ENCODE peak calls at places on chromosomes 7 and 10, in nine cellular contexts. T is H1, J is transverse colon, M is Panc1, A is sigmoid colon, S is vagina, L is esophagus muscularis mucosa, Q is GM23338, E is breast epithelium. H is an unnamed sample.

GRCh38 chr10:58781873-58782488 is 269.3 kb downstream of the BICC1 start:
- DNase-seq in T (no peak), J (no peak), M (peak), A (no peak), S (no peak), L (no peak), Q (peak), E (no peak), H (no peak)

GRCh38 chr7:92448185-92448747 is 984 bp downstream of the GATAD1 start:
- DNase-seq in T (no peak), J (peak), M (peak), A (peak), S (no peak), L (no peak), Q (peak), E (peak), H (peak)

GRCh38 chr10:107163086-107163880 is 1.2 kb downstream of the SORCS1 start:
- DNase-seq in T (no peak), J (no peak), M (no peak), A (peak), S (no peak), L (no peak), Q (peak), E (no peak), H (no peak)

GRCh38 chr7:124692420-124692819 is 73.2 kb downstream of the GPR37 start:
- DNase-seq in T (no peak), J (no peak), M (no peak), A (no peak), S (no peak), L (no peak), Q (no peak), E (no peak), H (no peak)

GRCh38 chr10:20993387-20994170 is 96.5 kb upstream of the NEBL start:
- DNase-seq in T (no peak), J (no peak), M (no peak), A (no peak), S (no peak), L (no peak), Q (no peak), E (no peak), H (no peak)

GRCh38 chr7:45151131-45151684 is 6.4 kb upstream of the RAMP3 start:
- DNase-seq in T (no peak), J (no peak), M (no peak), A (peak), S (no peak), L (no peak), Q (no peak), E (no peak), H (no peak)

GRCh38 chr7:17557305-17557704 is 258.9 kb downstream of the AHR start:
- DNase-seq in T (no peak), J (no peak), M (no peak), A (no peak), S (no peak), L (no peak), Q (no peak), E (no peak), H (no peak)

GRCh38 chr7:158327571-158328180 is 259.9 kb downstream of the PTPRN2 start:
- DNase-seq in T (peak), J (no peak), M (no peak), A (no peak), S (peak), L (no peak), Q (no peak), E (no peak), H (no peak)

GRCh38 chr10:117967149-117967548 is 79.6 kb downstream of the RAB11FIP2 start:
- DNase-seq in T (no peak), J (no peak), M (no peak), A (no peak), S (no peak), L (no peak), Q (no peak), E (no peak), H (no peak)

GRCh38 chr10:47159361-47160228 is 140.4 kb upstream of the GDF10 start:
- DNase-seq in T (no peak), J (no peak), M (no peak), A (peak), S (peak), L (peak), Q (no peak), E (no peak), H (no peak)

GRCh38 chr7:68929712-68930395 is 668.4 kb upstream of the AUTS2 start:
- DNase-seq in T (no peak), J (no peak), M (no peak), A (no peak), S (no peak), L (no peak), Q (no peak), E (no peak), H (no peak)

GRCh38 chr10:97109562-97109961 is 76.2 kb downstream of the SLIT1 start:
- DNase-seq in T (no peak), J (no peak), M (no peak), A (no peak), S (no peak), L (no peak), Q (no peak), E (no peak), H (no peak)

GRCh38 chr10:78436706-78437406 is 403.2 kb downstream of the RPS24 start:
- DNase-seq in T (no peak), J (no peak), M (no peak), A (peak), S (no peak), L (no peak), Q (no peak), E (no peak), H (no peak)

GRCh38 chr10:124978376-124978725 is 36.4 kb downstream of the ZRANB1 start:
- DNase-seq in T (no peak), J (no peak), M (no peak), A (no peak), S (no peak), L (no peak), Q (no peak), E (no peak), H (no peak)

GRCh38 chr10:5668429-5668828 is 2.0 kb upstream of the ASB13 start:
- DNase-seq in T (no peak), J (no peak), M (no peak), A (no peak), S (no peak), L (no peak), Q (no peak), E (no peak), H (no peak)

GRCh38 chr10:126349096-126349495 is 39.2 kb downstream of the ADAM12 start:
- DNase-seq in T (no peak), J (no peak), M (no peak), A (no peak), S (no peak), L (no peak), Q (no peak), E (no peak), H (no peak)

GRCh38 chr7:31935115-31935514 is 135.1 kb downstream of the PDE1C start:
- DNase-seq in T (no peak), J (no peak), M (no peak), A (no peak), S (no peak), L (no peak), Q (no peak), E (no peak), H (peak)
- H3K27ac ChIP-seq in T (no peak), J (no peak), M (no peak), A (no peak), S (no peak), L (no peak), Q (no peak), E (no peak), H (no peak)

DNA sequence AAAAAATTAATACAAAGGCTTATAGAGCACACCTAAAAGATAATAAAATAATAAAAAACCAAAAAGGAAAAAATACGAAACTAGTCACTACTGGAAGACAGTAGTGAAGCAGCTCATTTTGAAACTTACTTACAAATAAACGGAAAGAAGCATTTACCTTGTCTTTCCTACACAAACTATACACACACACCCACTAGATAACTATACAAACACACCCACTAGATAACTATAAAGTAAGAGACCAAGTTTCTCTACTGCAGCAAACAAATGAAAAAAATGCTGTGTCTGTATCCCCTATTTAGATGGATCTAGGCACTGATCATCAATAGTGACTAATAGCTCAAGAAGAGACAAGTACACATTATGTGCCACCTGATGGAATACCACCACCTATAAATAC is 49.2 kb downstream of the KIF5B start:
- DNase-seq in T (no peak), J (no peak), M (no peak), A (no peak), S (no peak), L (no peak), Q (no peak), E (no peak), H (no peak)
- TF ChIP-seq POLR2AphosphoS5 in T (no peak), J (no peak), M (no peak), A (no peak), S (no peak), L (no peak), Q (no peak), E (no peak), H (no peak)

GRCh38 chr10:84358743-84359142 is 30.4 kb downstream of the CCSER2 start:
- DNase-seq in T (no peak), J (no peak), M (no peak), A (no peak), S (no peak), L (no peak), Q (no peak), E (no peak), H (no peak)

GRCh38 chr10:84356951-84357350 is 28.6 kb downstream of the CCSER2 start:
- DNase-seq in T (no peak), J (no peak), M (no peak), A (no peak), S (no peak), L (no peak), Q (no peak), E (no peak), H (no peak)

GRCh38 chr10:84363434-84363833 is 35.0 kb downstream of the CCSER2 start:
- DNase-seq in T (no peak), J (no peak), M (no peak), A (no peak), S (no peak), L (no peak), Q (no peak), E (no peak), H (no peak)

GRCh38 chr10:84365339-84365881 is 37.0 kb downstream of the CCSER2 start:
- DNase-seq in T (no peak), J (no peak), M (no peak), A (no peak), S (no peak), L (no peak), Q (no peak), E (no peak), H (no peak)

GRCh38 chr10:84360634-84361365 is 32.4 kb downstream of the CCSER2 start:
- DNase-seq in T (no peak), J (no peak), M (no peak), A (no peak), S (no peak), L (no peak), Q (peak), E (no peak), H (no peak)
- H3K4me3 ChIP-seq in T (no peak), J (peak), M (peak), A (peak), S (peak), L (peak), Q (no peak), E (peak), H (no peak)

GRCh38 chr7:116733924-116734591 is 62.1 kb downstream of the MET start:
- DNase-seq in T (no peak), J (no peak), M (no peak), A (no peak), S (no peak), L (no peak), Q (no peak), E (no peak), H (no peak)
- H3K27ac ChIP-seq in T (no peak), J (no peak), M (no peak), A (no peak), S (no peak), L (no peak), Q (no peak), E (no peak), H (no peak)

DNA sequence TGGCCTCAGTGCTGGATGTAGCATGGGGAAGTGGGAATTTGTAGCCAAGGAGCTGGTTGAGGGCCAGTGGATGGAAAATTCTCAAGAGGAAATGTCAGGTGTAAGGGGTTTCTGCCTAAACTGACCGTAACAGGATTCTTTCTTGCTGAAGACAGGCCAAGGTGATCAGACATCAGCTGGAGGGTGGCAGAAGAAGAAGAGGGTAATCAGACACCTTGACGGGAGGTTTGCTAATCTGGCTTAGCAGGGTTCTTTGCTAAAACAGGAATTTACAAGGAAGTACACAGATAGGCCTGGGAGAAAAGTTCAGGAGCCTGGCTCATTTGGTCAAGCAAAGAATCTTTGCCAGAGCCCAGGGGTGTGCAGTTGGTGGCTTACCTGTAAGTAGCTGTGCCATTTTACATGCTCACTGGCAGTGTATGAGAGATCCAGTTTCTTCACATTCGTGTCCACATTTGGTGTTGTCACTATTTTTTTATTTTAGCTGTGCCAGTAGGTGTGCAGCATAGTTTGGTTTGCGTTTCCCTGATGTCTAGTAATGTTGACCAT is 73.7 kb downstream of the BMPR1A start:
- DNase-seq in T (no peak), J (no peak), M (no peak), A (no peak), S (no peak), L (no peak), Q (peak), E (no peak), H (no peak)
- TF ChIP-seq POLR2AphosphoS5 in T (no peak), J (no peak), M (no peak), A (no peak), S (no peak), L (no peak), Q (no peak), E (no peak), H (no peak)

GRCh38 chr7:19145429-19146201 is 394 bp upstream of the FERD3L start:
- DNase-seq in T (peak), J (no peak), M (no peak), A (no peak), S (no peak), L (no peak), Q (peak), E (no peak), H (no peak)

GRCh38 chr7:19143930-19144574 is 1.2 kb downstream of the FERD3L start:
- DNase-seq in T (peak), J (no peak), M (no peak), A (no peak), S (no peak), L (no peak), Q (peak), E (no peak), H (no peak)

GRCh38 chr7:19139706-19140327 is 5.4 kb downstream of the FERD3L start:
- DNase-seq in T (no peak), J (no peak), M (no peak), A (no peak), S (no peak), L (no peak), Q (no peak), E (no peak), H (no peak)

GRCh38 chr7:19146699-19147098 is 1.5 kb upstream of the FERD3L start:
- DNase-seq in T (no peak), J (no peak), M (no peak), A (no peak), S (no peak), L (no peak), Q (peak), E (no peak), H (no peak)

DNA sequence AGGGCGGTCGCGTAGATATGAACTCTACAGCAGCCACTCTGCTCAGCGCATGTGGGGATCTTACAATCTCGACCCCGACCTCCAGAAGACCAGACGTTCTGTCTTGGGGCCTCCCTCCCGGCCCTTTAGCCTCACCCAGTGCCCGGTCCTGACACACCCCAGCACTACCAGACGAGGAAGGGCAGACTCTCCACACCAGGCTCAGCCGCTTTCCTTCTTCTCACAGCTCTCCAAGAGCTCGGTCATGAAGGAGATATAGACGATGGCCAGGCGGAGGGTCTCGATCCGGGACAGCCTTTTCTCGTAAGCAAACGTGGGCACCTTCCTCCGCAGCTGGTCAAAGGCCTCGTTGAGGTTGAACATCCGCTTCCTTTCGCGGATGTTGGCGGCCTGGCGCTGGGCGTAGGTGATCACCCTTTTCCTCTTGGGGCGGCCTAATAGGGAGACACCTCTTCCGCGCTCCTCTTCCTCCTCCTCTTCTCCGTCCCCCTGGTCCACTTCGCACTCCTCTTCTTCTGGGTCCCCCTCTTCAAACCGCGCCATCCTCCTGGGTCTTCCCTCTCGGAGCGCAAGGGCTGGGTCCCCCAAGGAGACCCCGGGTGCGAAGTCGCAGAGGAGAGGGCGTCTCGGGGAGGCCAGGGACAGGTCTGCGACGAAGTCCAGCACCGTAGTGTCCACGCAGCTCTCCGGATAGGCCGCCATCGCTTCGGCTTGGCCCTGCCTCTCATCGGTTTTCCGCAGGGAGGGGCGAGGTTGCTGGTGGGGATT is at the start of gene FERD3L:
- DNase-seq in T (peak), J (no peak), M (no peak), A (peak), S (no peak), L (no peak), Q (peak), E (no peak), H (no peak)
- H3K4me3 ChIP-seq in T (peak), J (no peak), M (no peak), A (peak), S (no peak), L (peak), Q (peak), E (no peak), H (no peak)

GRCh38 chr10:70232155-70232858 is 922 bp downstream of the PPA1 start:
- DNase-seq in T (peak), J (peak), M (no peak), A (peak), S (no peak), L (peak), Q (peak), E (no peak), H (no peak)

GRCh38 chr10:70233109-70233938 is at the start of gene PPA1:
- DNase-seq in T (peak), J (peak), M (peak), A (peak), S (no peak), L (peak), Q (peak), E (peak), H (no peak)

GRCh38 chr10:70233939-70234300 is 691 bp upstream of the PPA1 start:
- DNase-seq in T (no peak), J (no peak), M (no peak), A (no peak), S (no peak), L (peak), Q (no peak), E (no peak), H (no peak)

GRCh38 chr10:70232859-70233108 is 445 bp downstream of the PPA1 start:
- DNase-seq in T (no peak), J (no peak), M (no peak), A (no peak), S (no peak), L (peak), Q (no peak), E (no peak), H (no peak)

GRCh38 chr10:70234668-70235447 is 1.6 kb upstream of the PPA1 start:
- DNase-seq in T (no peak), J (no peak), M (no peak), A (no peak), S (no peak), L (peak), Q (no peak), E (no peak), H (peak)
- H3K27ac ChIP-seq in T (no peak), J (no peak), M (peak), A (no peak), S (peak), L (no peak), Q (no peak), E (peak), H (peak)

DNA sequence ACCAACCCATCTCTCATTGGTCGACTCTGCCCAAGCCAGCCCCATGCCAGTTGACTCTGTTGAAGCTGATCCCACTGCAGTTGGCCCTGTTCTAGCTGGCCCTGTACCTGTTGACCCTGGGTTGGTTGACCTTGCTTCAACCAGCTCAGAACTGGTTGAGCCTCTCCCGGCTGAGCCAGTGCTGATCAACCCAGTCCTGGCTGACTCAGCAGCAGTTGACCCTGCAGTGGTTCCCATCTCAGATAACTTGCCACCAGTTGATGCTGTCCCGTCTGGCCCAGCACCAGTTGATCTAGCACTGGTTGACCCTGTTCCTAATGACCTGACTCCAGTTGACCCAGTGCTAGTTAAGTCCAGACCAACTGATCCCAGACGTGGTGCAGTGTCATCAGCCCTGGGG is 7.4 kb downstream of the PPRC1 start:
- DNase-seq in T (no peak), J (no peak), M (no peak), A (no peak), S (no peak), L (no peak), Q (no peak), E (no peak), H (no peak)
- TF ChIP-seq POLR2AphosphoS5 in T (no peak), J (no peak), M (no peak), A (no peak), S (no peak), L (no peak), Q (no peak), E (no peak), H (no peak)

DNA sequence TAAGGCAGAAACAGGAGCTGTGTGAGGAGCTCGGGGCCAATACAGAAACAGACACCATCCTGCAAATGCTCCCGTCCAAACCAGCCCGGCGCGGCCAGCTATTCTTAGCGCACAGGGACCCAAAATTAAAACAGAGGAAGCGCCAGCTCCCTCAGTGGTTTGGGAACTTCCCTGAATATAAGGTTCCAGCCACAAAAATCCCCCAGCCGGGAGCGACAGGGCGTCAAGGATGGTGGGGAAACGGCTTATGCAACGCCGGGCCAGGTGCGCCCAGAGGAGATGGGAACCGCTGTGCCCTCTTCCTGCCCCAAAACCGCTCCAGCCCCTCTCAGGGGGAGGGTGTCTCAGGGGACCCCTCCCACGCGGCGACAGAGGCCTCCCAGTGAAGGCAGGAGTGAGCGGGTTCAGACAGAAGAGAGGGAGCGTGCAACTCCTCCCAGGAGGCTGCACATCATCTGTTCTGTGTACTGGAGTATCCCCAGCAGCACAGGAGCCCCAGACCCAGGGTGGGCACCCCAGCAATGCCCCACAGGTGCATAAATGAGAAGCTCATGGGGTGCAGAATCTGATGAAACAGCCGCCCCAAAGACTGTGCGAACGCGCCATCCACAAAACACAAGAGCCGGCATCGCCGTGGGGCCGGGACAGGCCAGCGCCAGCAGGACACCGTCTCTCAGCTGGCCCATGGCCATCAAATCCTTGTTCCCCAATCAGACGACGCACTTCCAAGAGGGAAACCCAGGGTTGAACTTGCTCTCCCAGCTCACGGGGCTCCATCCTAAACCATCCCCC is 73.9 kb upstream of the PDGFA start:
- DNase-seq in T (no peak), J (no peak), M (no peak), A (no peak), S (no peak), L (no peak), Q (no peak), E (no peak), H (no peak)
- H3K4me3 ChIP-seq in T (no peak), J (no peak), M (no peak), A (no peak), S (no peak), L (no peak), Q (no peak), E (no peak), H (no peak)

H was measured in SK-N-MC.